ENCODE peak calls at places on chromosomes 7 and 10, in six cellular contexts. One of them, this sample, is unnamed.

GRCh38 chr7:44143606-44144250 is 2.6 kb upstream of the MYL7 start:
- DNase-seq in lung: no peak
- DNase-seq in NB4: no peak
- DNase-seq in heart right ventricle: no peak
- DNase-seq in prostate gland: no peak
- DNase-seq in foreskin fibroblast: peak; percentile 48
- DNase-seq in this sample: no peak

GRCh38 chr7:159040912-159041711 is 103.6 kb downstream of the VIPR2 start:
- DNase-seq in foreskin fibroblast: no peak
- DNase-seq in lung: peak; percentile 26
- DNase-seq in heart right ventricle: no peak
- DNase-seq in prostate gland: no peak
- DNase-seq in NB4: no peak
- DNase-seq in this sample: no peak

GRCh38 chr10:77518258-77518909 is 119.2 kb downstream of the KCNMA1 start:
- DNase-seq in prostate gland: no peak
- DNase-seq in NB4: no peak
- DNase-seq in heart right ventricle: no peak
- DNase-seq in lung: no peak
- DNase-seq in foreskin fibroblast: no peak
- DNase-seq in this sample: no peak

GRCh38 chr10:44974628-44975431 is 3.8 kb downstream of the DEPP1 start:
- DNase-seq in NB4: peak; percentile 78
- DNase-seq in lung: peak; percentile 72
- DNase-seq in prostate gland: peak; percentile 59
- DNase-seq in heart right ventricle: peak; percentile 76
- DNase-seq in foreskin fibroblast: peak; percentile 83
- DNase-seq in this sample: no peak

GRCh38 chr10:132245056-132245455 is 58.3 kb downstream of the DPYSL4 start:
- DNase-seq in heart right ventricle: no peak
- DNase-seq in lung: no peak
- DNase-seq in prostate gland: no peak
- DNase-seq in NB4: no peak
- DNase-seq in foreskin fibroblast: no peak
- DNase-seq in this sample: no peak

GRCh38 chr7:146096994-146097393 is 19.6 kb upstream of the CNTNAP2 start:
- DNase-seq in heart right ventricle: no peak
- DNase-seq in lung: no peak
- DNase-seq in prostate gland: no peak
- DNase-seq in NB4: peak; percentile 30
- DNase-seq in foreskin fibroblast: no peak
- DNase-seq in this sample: no peak

GRCh38 chr7:13850185-13850752 is 139.2 kb downstream of the ETV1 start:
- DNase-seq in prostate gland: no peak
- DNase-seq in heart right ventricle: no peak
- DNase-seq in NB4: peak; percentile 96
- DNase-seq in foreskin fibroblast: peak; percentile 97
- DNase-seq in lung: no peak
- DNase-seq in this sample: peak; percentile 98

GRCh38 chr10:110209926-110210662 is 2.7 kb downstream of the MXI1 start:
- DNase-seq in foreskin fibroblast: peak; percentile 62
- DNase-seq in lung: no peak
- DNase-seq in heart right ventricle: peak; percentile 71
- DNase-seq in NB4: peak; percentile 67
- DNase-seq in prostate gland: peak; percentile 23
- DNase-seq in this sample: no peak

GRCh38 chr10:114401195-114401741 is 3.0 kb downstream of the AFAP1L2 start:
- DNase-seq in foreskin fibroblast: peak; percentile 73
- DNase-seq in prostate gland: no peak
- DNase-seq in lung: peak; percentile 59
- DNase-seq in NB4: no peak
- DNase-seq in heart right ventricle: peak; percentile 55
- DNase-seq in this sample: no peak

GRCh38 chr7:106563466-106564150 is 97.3 kb downstream of the CCDC71L start:
- DNase-seq in prostate gland: no peak
- DNase-seq in heart right ventricle: no peak
- DNase-seq in lung: no peak
- DNase-seq in NB4: no peak
- DNase-seq in foreskin fibroblast: peak; percentile 59
- DNase-seq in this sample: no peak

GRCh38 chr10:1574719-1575118 is 162.6 kb downstream of the ADARB2 start:
- DNase-seq in heart right ventricle: no peak
- DNase-seq in lung: no peak
- DNase-seq in foreskin fibroblast: no peak
- DNase-seq in prostate gland: no peak
- DNase-seq in NB4: no peak
- DNase-seq in this sample: no peak

GRCh38 chr7:108299251-108300014 is 156.8 kb downstream of the NRCAM start:
- DNase-seq in foreskin fibroblast: peak; percentile 39
- DNase-seq in heart right ventricle: no peak
- DNase-seq in prostate gland: no peak
- DNase-seq in NB4: no peak
- DNase-seq in lung: no peak
- DNase-seq in this sample: no peak

GRCh38 chr7:69173341-69173740 is 424.9 kb upstream of the AUTS2 start:
- DNase-seq in NB4: no peak
- DNase-seq in heart right ventricle: no peak
- DNase-seq in prostate gland: no peak
- DNase-seq in lung: no peak
- DNase-seq in foreskin fibroblast: no peak
- DNase-seq in this sample: no peak

GRCh38 chr10:63681965-63682704 is 160.9 kb downstream of the REEP3 start:
- DNase-seq in foreskin fibroblast: peak; percentile 98
- DNase-seq in prostate gland: peak; percentile 46
- DNase-seq in heart right ventricle: no peak
- DNase-seq in lung: no peak
- DNase-seq in NB4: no peak
- DNase-seq in this sample: peak; percentile 97

DNA sequence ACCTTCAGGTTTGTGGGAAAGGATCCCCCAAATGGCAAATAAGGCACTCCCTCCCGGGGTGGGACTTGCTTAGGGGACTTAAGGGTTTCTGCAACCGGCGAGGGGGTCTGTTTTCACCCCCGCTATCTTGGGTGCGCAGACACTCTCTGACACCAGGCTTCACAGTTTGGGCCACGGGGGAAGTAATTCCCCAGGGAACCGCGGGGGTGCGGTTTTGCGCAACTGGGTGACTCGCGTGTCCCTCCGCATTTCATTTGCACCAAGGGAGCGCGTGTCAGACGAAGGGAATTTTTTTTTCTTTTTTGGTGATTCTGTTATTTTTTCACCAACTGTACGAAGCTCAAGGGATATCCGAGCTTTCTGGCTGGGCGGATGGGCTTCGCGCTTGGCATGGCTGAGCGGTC is 1.7 kb downstream of the GRM8 start:
- DNase-seq in heart right ventricle: no peak
- DNase-seq in prostate gland: no peak
- DNase-seq in lung: no peak
- DNase-seq in foreskin fibroblast: peak; percentile 6
- DNase-seq in NB4: peak; percentile 23
- DNase-seq in this sample: no peak
- H3K4me3 ChIP-seq in heart right ventricle: peak overlapping the region; percentile 11
- H3K4me3 ChIP-seq in prostate gland: peak overlapping the region; percentile 54
- H3K4me3 ChIP-seq in lung: peak overlapping the region; percentile 5
- H3K4me3 ChIP-seq in foreskin fibroblast: no peak overlapping the region
- H3K4me3 ChIP-seq in NB4: no peak overlapping the region
- H3K4me3 ChIP-seq in this sample: no peak overlapping the region

DNA sequence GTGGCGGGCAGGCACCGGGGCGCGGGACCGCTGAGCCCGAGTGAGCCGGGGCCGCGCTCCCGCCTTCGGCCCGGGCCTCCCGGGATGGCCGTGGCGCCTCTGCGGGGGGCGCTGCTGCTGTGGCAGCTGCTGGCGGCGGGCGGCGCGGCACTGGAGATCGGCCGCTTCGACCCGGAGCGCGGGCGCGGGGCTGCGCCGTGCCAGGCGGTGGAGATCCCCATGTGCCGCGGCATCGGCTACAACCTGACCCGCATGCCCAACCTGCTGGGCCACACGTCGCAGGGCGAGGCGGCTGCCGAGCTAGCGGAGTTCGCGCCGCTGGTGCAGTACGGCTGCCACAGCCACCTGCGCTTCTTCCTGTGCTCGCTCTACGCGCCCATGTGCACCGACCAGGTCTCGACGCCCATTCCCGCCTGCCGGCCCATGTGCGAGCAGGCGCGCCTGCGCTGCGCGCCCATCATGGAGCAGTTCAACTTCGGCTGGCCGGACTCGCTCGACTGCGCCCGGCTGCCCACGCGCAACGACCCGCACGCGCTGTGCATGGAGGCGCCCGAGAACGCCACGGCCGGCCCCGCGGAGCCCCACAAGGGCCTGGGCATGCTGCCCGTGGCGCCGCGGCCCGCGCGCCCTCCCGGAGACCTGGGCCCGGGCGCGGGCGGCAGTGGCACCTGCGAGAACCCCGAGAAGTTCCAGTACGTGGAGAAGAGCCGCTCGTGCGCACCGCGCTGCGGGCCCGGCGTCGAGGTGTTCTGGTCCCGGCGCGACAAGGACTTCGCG is 534 bp downstream of the FZD9 start:
- DNase-seq in lung: no peak
- DNase-seq in prostate gland: no peak
- DNase-seq in foreskin fibroblast: no peak
- DNase-seq in heart right ventricle: no peak
- DNase-seq in NB4: no peak
- DNase-seq in this sample: no peak
- H3K4me3 ChIP-seq in lung: peak overlapping the region; percentile 23
- H3K4me3 ChIP-seq in prostate gland: peak overlapping the region; percentile 40
- H3K4me3 ChIP-seq in foreskin fibroblast: no peak overlapping the region
- H3K4me3 ChIP-seq in heart right ventricle: peak overlapping the region; percentile 44
- H3K4me3 ChIP-seq in NB4: no peak overlapping the region
- H3K4me3 ChIP-seq in this sample: peak overlapping the region; percentile 61

GRCh38 chr10:102408081-102408727 is 10.4 kb downstream of the PSD start:
- DNase-seq in heart right ventricle: no peak
- DNase-seq in NB4: no peak
- DNase-seq in prostate gland: no peak
- DNase-seq in foreskin fibroblast: no peak
- DNase-seq in lung: no peak
- DNase-seq in this sample: no peak
- H3K4me3 ChIP-seq in heart right ventricle: peak overlapping the region; percentile 47
- H3K4me3 ChIP-seq in NB4: no peak overlapping the region
- H3K4me3 ChIP-seq in prostate gland: peak overlapping the region; percentile 36
- H3K4me3 ChIP-seq in foreskin fibroblast: peak overlapping the region; percentile 35
- H3K4me3 ChIP-seq in lung: no peak overlapping the region
- H3K4me3 ChIP-seq in this sample: peak overlapping the region; percentile 52

DNA sequence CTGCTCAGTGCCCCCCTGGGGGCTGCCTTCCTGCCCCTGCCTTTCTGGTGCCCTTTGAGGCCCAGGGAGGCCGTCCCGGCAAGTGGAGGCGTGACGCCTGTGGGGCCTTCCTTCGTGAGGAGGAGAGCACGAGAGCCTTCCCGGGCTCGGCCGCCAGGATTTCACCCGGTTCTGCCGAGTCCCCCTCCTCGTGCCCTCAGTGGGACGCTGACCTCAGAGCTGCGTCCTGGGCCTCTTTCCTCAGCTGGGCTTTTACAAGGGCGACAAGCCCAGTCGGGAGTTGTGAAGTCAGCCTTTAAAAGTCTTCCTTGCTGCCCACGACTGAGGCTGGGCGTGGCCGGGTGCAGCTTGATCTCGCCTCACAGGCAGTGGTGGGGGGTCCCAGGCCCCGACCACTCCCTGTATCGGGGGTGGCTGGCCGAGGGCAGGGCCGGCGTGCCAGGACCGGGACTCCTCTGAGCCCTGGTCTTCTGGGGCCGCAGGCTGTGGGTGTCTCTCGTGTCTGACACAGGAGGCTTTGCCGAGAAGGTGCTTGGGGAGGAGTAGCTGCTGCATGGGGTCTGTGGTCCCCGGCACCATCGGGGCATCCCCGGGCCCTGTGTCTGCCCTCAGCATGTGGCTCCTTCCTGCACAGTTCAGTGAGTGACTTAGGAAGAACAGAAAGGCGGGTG is 41.8 kb downstream of the FAM20C start:
- DNase-seq in foreskin fibroblast: peak; percentile 71
- DNase-seq in prostate gland: peak; percentile 26
- DNase-seq in heart right ventricle: peak; percentile 61
- DNase-seq in lung: no peak
- DNase-seq in NB4: no peak
- DNase-seq in this sample: no peak
- H3K4me3 ChIP-seq in foreskin fibroblast: no peak overlapping the region
- H3K4me3 ChIP-seq in prostate gland: peak overlapping the region; percentile 25
- H3K4me3 ChIP-seq in heart right ventricle: peak overlapping the region; percentile 24
- H3K4me3 ChIP-seq in lung: no peak overlapping the region
- H3K4me3 ChIP-seq in NB4: no peak overlapping the region
- H3K4me3 ChIP-seq in this sample: no peak overlapping the region

GRCh38 chr7:100106633-100107032 is 5.2 kb downstream of the AP4M1 start:
- DNase-seq in NB4: no peak
- DNase-seq in lung: no peak
- DNase-seq in prostate gland: no peak
- DNase-seq in foreskin fibroblast: no peak
- DNase-seq in heart right ventricle: no peak
- DNase-seq in this sample: no peak

GRCh38 chr7:100101016-100101862 is at the start of the genes AP4M1 and MCM7:
- DNase-seq in heart right ventricle: peak; percentile 99
- DNase-seq in NB4: peak; percentile 100
- DNase-seq in foreskin fibroblast: peak; percentile 100
- DNase-seq in prostate gland: peak; percentile 99
- DNase-seq in lung: peak; percentile 99
- DNase-seq in this sample: peak; percentile 87

GRCh38 chr7:100100420-100101015 is 679 bp downstream of the MCM7 start:
- DNase-seq in foreskin fibroblast: peak; percentile 100
- DNase-seq in NB4: peak; percentile 98
- DNase-seq in heart right ventricle: peak; percentile 93
- DNase-seq in prostate gland: peak; percentile 95
- DNase-seq in lung: peak; percentile 91
- DNase-seq in this sample: peak; percentile 96

GRCh38 chr7:100105534-100105933 is 4.1 kb downstream of the AP4M1 start:
- DNase-seq in prostate gland: no peak
- DNase-seq in heart right ventricle: no peak
- DNase-seq in lung: no peak
- DNase-seq in foreskin fibroblast: no peak
- DNase-seq in NB4: no peak
- DNase-seq in this sample: no peak

DNA sequence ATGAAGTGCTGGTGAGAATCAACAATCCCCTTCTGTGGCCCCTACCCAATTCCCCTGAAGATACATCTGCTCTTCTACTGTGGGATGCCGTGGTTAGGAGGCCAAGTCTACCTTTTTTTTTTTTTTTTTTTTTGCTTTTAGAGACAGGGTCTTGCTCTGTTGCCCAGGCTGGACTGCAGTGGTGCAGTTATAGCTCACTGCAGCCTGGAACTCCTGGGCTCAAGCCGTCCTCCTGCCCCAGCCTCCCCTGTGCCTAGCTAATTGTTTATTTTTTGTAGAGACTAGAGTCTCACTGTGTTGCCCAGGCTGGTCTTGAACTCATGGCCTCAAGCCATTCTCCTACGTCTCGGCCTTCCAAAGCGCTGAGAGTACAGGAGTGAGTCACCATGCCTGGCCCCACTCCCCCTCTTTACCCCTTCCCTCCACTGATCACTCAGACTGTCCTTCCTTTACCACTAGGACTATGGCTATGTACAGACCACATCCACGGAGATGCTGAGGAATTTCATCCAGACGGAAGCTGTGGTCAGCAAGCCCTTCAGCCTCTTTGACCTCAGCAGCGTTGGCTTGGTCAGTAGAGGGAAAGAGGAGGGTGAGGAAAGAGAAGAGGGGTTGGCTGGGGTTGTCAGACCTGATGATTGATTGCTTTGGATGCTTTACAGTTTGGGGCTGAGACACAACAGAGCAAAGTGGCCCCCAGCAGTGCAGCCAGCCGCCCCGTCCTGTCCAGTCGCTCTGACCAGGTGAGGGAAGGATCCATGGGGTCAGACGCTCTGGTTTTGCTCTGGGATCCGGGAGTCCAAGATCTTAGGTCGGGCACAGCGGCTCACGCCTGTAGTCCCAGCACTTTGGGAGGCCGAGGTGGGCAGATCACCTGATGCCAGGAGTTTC is 1.8 kb downstream of the AP4M1 start:
- DNase-seq in lung: no peak
- DNase-seq in prostate gland: no peak
- DNase-seq in foreskin fibroblast: peak; percentile 73
- DNase-seq in NB4: no peak
- DNase-seq in heart right ventricle: no peak
- DNase-seq in this sample: no peak
- H3K4me3 ChIP-seq in lung: no peak overlapping the region
- H3K4me3 ChIP-seq in prostate gland: no peak overlapping the region
- H3K4me3 ChIP-seq in foreskin fibroblast: peak overlapping the region; percentile 63
- H3K4me3 ChIP-seq in NB4: no peak overlapping the region
- H3K4me3 ChIP-seq in heart right ventricle: no peak overlapping the region
- H3K4me3 ChIP-seq in this sample: no peak overlapping the region

This sample was measured in AG04449.